ENCODE peak calls at places on chromosomes 16 and 17, in six cellular contexts. R, H, E, O, N and Y are unnamed samples.

GRCh38 chr17:51947160-51947559 is 211.4 kb downstream of the CA10 start:
- DNase-seq in R (no peak), H (no peak), E (no peak), O (no peak), N (no peak), Y (no peak)

GRCh38 chr17:61583242-61583641 is 7.8 kb downstream of the NACA2 start:
- DNase-seq in R (peak), H (no peak), E (no peak), O (no peak), N (peak), Y (peak)

GRCh38 chr17:71338396-71338795 is 782.4 kb upstream of the SOX9 start:
- DNase-seq in R (no peak), H (no peak), E (no peak), O (no peak), N (no peak), Y (no peak)

GRCh38 chr16:81837312-81837748 is 58.2 kb downstream of the PLCG2 start:
- DNase-seq in R (no peak), H (no peak), E (no peak), O (no peak), N (no peak), Y (no peak)

GRCh38 chr16:22366889-22367288 is 7.5 kb downstream of the CDR2 start:
- DNase-seq in R (no peak), H (no peak), E (no peak), O (no peak), N (no peak), Y (no peak)

GRCh38 chr16:30778549-30779244 is 8.3 kb downstream of the ZNF629 start:
- DNase-seq in R (no peak), H (no peak), E (no peak), O (peak), N (peak), Y (no peak)

GRCh38 chr17:61312406-61313295 is 87.0 kb upstream of the TBX2 start:
- DNase-seq in R (no peak), H (no peak), E (no peak), O (no peak), N (no peak), Y (no peak)

GRCh38 chr17:2867441-2868424 is 71.5 kb downstream of the RAP1GAP2 start:
- DNase-seq in R (peak), H (no peak), E (no peak), O (no peak), N (no peak), Y (no peak)

GRCh38 chr16:7097537-7097936 is 235.1 kb upstream of the RBFOX1 start:
- DNase-seq in R (no peak), H (no peak), E (no peak), O (no peak), N (no peak), Y (no peak)

GRCh38 chr17:83032781-83033180 is 46.6 kb upstream of the METRNL start:
- DNase-seq in R (no peak), H (no peak), E (no peak), O (no peak), N (no peak), Y (no peak)

GRCh38 chr17:13562271-13562800 is 39.4 kb downstream of the HS3ST3A1 start:
- DNase-seq in R (peak), H (no peak), E (no peak), O (no peak), N (no peak), Y (peak)

GRCh38 chr17:57544381-57544780 is 200.7 kb downstream of the CCDC182 start:
- DNase-seq in R (no peak), H (no peak), E (no peak), O (no peak), N (no peak), Y (no peak)

GRCh38 chr17:39209317-39210092 is 9.4 kb downstream of the RPL19 start:
- DNase-seq in R (no peak), H (peak), E (peak), O (peak), N (peak), Y (no peak)

GRCh38 chr17:31060814-31061550 is 33.8 kb upstream of the NF1 start:
- DNase-seq in R (no peak), H (no peak), E (no peak), O (no peak), N (no peak), Y (no peak)

GRCh38 chr17:57849874-57850754 is at the start of gene MRPS23:
- DNase-seq in R (peak), H (peak), E (peak), O (peak), N (peak), Y (peak)